ENCODE peak calls at places on chromosomes 2 and 18, in ten cellular contexts. One of them, this sample, is unnamed.

GRCh38 chr2:133158024-133158423 is 410.2 kb downstream of the NCKAP5 start:
- DNase-seq in GM23248: no peak
- DNase-seq in astrocyte: no peak
- DNase-seq in IMR-90: no peak
- DNase-seq in endothelial cell of umbilical vein: no peak
- DNase-seq in mammary epithelial cell: no peak
- DNase-seq in colonic mucosa: no peak
- DNase-seq in PC-3: no peak
- DNase-seq in neuronal stem cell: no peak
- DNase-seq in NT2/D1: no peak
- DNase-seq in this sample: no peak

GRCh38 chr18:984004-984403 is 79.3 kb downstream of the ADCYAP1 start:
- DNase-seq in GM23248: no peak
- DNase-seq in astrocyte: peak
- DNase-seq in IMR-90: no peak
- DNase-seq in endothelial cell of umbilical vein: no peak
- DNase-seq in mammary epithelial cell: no peak
- DNase-seq in colonic mucosa: no peak
- DNase-seq in PC-3: no peak
- DNase-seq in neuronal stem cell: no peak
- DNase-seq in NT2/D1: no peak
- DNase-seq in this sample: no peak

GRCh38 chr18:77062518-77063003 is 70.0 kb downstream of the MBP start:
- DNase-seq in GM23248: no peak
- DNase-seq in astrocyte: peak
- DNase-seq in IMR-90: peak
- DNase-seq in endothelial cell of umbilical vein: no peak
- DNase-seq in mammary epithelial cell: no peak
- DNase-seq in colonic mucosa: no peak
- DNase-seq in PC-3: no peak
- DNase-seq in neuronal stem cell: no peak
- DNase-seq in NT2/D1: no peak
- DNase-seq in this sample: peak

GRCh38 chr2:16014041-16014787 is 73.9 kb downstream of the MYCN start:
- DNase-seq in GM23248: no peak
- DNase-seq in astrocyte: no peak
- DNase-seq in IMR-90: no peak
- DNase-seq in endothelial cell of umbilical vein: no peak
- DNase-seq in mammary epithelial cell: no peak
- DNase-seq in colonic mucosa: peak
- DNase-seq in PC-3: no peak
- DNase-seq in neuronal stem cell: no peak
- DNase-seq in NT2/D1: no peak
- DNase-seq in this sample: no peak

GRCh38 chr2:27191107-27191829 is 20.6 kb upstream of the ATRAID start:
- DNase-seq in GM23248: peak
- DNase-seq in astrocyte: no peak
- DNase-seq in IMR-90: peak
- DNase-seq in endothelial cell of umbilical vein: peak
- DNase-seq in mammary epithelial cell: peak
- DNase-seq in colonic mucosa: peak
- DNase-seq in PC-3: peak
- DNase-seq in neuronal stem cell: peak
- DNase-seq in NT2/D1: peak
- DNase-seq in this sample: peak

GRCh38 chr2:15610430-15610952 is 18.8 kb downstream of the DDX1 start:
- DNase-seq in GM23248: no peak
- DNase-seq in astrocyte: no peak
- DNase-seq in IMR-90: no peak
- DNase-seq in endothelial cell of umbilical vein: no peak
- DNase-seq in mammary epithelial cell: no peak
- DNase-seq in colonic mucosa: no peak
- DNase-seq in PC-3: no peak
- DNase-seq in neuronal stem cell: no peak
- DNase-seq in NT2/D1: no peak
- DNase-seq in this sample: no peak

GRCh38 chr2:54704688-54705605 is 18.5 kb upstream of the EML6 start:
- DNase-seq in GM23248: peak
- DNase-seq in astrocyte: peak
- DNase-seq in IMR-90: peak
- DNase-seq in endothelial cell of umbilical vein: peak
- DNase-seq in mammary epithelial cell: peak
- DNase-seq in colonic mucosa: no peak
- DNase-seq in PC-3: peak
- DNase-seq in neuronal stem cell: no peak
- DNase-seq in NT2/D1: no peak
- DNase-seq in this sample: peak

GRCh38 chr18:23154823-23155517 is 19.7 kb downstream of the CABLES1 start:
- DNase-seq in GM23248: peak
- DNase-seq in astrocyte: no peak
- DNase-seq in IMR-90: no peak
- DNase-seq in endothelial cell of umbilical vein: no peak
- DNase-seq in mammary epithelial cell: no peak
- DNase-seq in colonic mucosa: no peak
- DNase-seq in PC-3: peak
- DNase-seq in neuronal stem cell: no peak
- DNase-seq in NT2/D1: no peak
- DNase-seq in this sample: no peak

GRCh38 chr2:173117678-173118077 is 42.0 kb downstream of the MAP3K20 start:
- DNase-seq in GM23248: no peak
- DNase-seq in astrocyte: no peak
- DNase-seq in IMR-90: no peak
- DNase-seq in endothelial cell of umbilical vein: no peak
- DNase-seq in mammary epithelial cell: no peak
- DNase-seq in colonic mucosa: no peak
- DNase-seq in PC-3: no peak
- DNase-seq in neuronal stem cell: no peak
- DNase-seq in NT2/D1: no peak
- DNase-seq in this sample: peak

DNA sequence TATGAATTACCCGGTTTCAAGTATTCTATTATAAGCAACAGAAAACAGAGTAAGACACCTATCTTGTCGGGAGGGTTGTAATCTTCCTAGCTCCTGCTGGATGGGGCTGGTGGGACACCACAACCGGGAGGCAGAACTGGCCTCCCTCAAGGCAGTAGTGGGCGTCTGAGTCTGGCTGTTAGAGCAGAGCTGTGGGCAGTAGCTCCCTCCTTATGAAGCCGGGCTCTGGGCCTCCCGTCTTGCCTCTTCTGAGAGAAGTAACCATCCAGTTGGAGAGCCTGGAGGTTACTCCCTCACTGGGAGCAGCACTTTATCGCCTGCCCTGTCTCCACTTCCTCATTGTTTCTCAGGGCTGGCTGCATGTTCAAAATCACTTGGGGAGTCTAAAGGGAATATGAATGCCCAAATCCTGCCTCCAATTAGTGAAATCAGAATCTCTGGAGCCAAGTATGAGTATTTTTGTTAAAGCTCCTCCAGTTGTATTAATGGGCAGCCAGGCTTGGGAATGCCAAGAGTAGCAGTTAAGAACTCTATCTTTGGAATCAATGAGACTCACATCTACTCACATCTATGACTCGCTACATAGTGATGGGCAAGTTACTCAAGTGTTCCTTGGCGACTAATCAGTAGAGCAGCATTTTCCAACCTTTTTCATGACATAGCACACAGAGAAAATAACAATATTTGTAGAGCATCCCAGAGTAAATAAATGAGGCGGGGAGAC is 27.3 kb upstream of the NRP2 start:
- DNase-seq in GM23248: peak
- DNase-seq in astrocyte: peak
- DNase-seq in IMR-90: peak
- DNase-seq in endothelial cell of umbilical vein: no peak
- DNase-seq in mammary epithelial cell: peak
- DNase-seq in colonic mucosa: no peak
- DNase-seq in PC-3: peak
- DNase-seq in neuronal stem cell: no peak
- DNase-seq in NT2/D1: no peak
- DNase-seq in this sample: peak
- H3K9ac ChIP-seq in GM23248: peak
- H3K9ac ChIP-seq in astrocyte: no peak
- H3K9ac ChIP-seq in IMR-90: no peak
- H3K9ac ChIP-seq in endothelial cell of umbilical vein: no peak
- H3K9ac ChIP-seq in mammary epithelial cell: no peak
- H3K9ac ChIP-seq in colonic mucosa: no peak
- H3K9ac ChIP-seq in PC-3: no peak
- H3K9ac ChIP-seq in neuronal stem cell: no peak
- H3K9ac ChIP-seq in NT2/D1: no peak
- H3K9ac ChIP-seq in this sample: no peak

GRCh38 chr2:175170679-175171304 is 2.8 kb upstream of the ATF2 start:
- DNase-seq in GM23248: no peak
- DNase-seq in astrocyte: no peak
- DNase-seq in IMR-90: no peak
- DNase-seq in endothelial cell of umbilical vein: no peak
- DNase-seq in mammary epithelial cell: no peak
- DNase-seq in colonic mucosa: no peak
- DNase-seq in PC-3: no peak
- DNase-seq in neuronal stem cell: no peak
- DNase-seq in NT2/D1: no peak
- DNase-seq in this sample: no peak

GRCh38 chr2:175167076-175167791 is 769 bp downstream of the ATF2 start:
- DNase-seq in GM23248: peak
- DNase-seq in astrocyte: peak
- DNase-seq in IMR-90: no peak
- DNase-seq in endothelial cell of umbilical vein: peak
- DNase-seq in mammary epithelial cell: peak
- DNase-seq in colonic mucosa: peak
- DNase-seq in PC-3: no peak
- DNase-seq in neuronal stem cell: no peak
- DNase-seq in NT2/D1: peak
- DNase-seq in this sample: peak

GRCh38 chr2:175167792-175168563 is at the start of gene ATF2:
- DNase-seq in GM23248: peak
- DNase-seq in astrocyte: peak
- DNase-seq in IMR-90: peak
- DNase-seq in endothelial cell of umbilical vein: peak
- DNase-seq in mammary epithelial cell: peak
- DNase-seq in colonic mucosa: peak
- DNase-seq in PC-3: peak
- DNase-seq in neuronal stem cell: peak
- DNase-seq in NT2/D1: peak
- DNase-seq in this sample: peak

GRCh38 chr2:175168564-175168945 is 552 bp upstream of the ATF2 start:
- DNase-seq in GM23248: no peak
- DNase-seq in astrocyte: no peak
- DNase-seq in IMR-90: no peak
- DNase-seq in endothelial cell of umbilical vein: no peak
- DNase-seq in mammary epithelial cell: no peak
- DNase-seq in colonic mucosa: no peak
- DNase-seq in PC-3: no peak
- DNase-seq in neuronal stem cell: no peak
- DNase-seq in NT2/D1: no peak
- DNase-seq in this sample: no peak

GRCh38 chr2:175169191-175169590 is 1.2 kb upstream of the ATF2 start:
- DNase-seq in GM23248: peak
- DNase-seq in astrocyte: no peak
- DNase-seq in IMR-90: no peak
- DNase-seq in endothelial cell of umbilical vein: no peak
- DNase-seq in mammary epithelial cell: no peak
- DNase-seq in colonic mucosa: no peak
- DNase-seq in PC-3: no peak
- DNase-seq in neuronal stem cell: no peak
- DNase-seq in NT2/D1: no peak
- DNase-seq in this sample: no peak
- H3K4me3 ChIP-seq in GM23248: peak
- H3K4me3 ChIP-seq in astrocyte: peak
- H3K4me3 ChIP-seq in IMR-90: no peak
- H3K4me3 ChIP-seq in endothelial cell of umbilical vein: no peak
- H3K4me3 ChIP-seq in mammary epithelial cell: peak
- H3K4me3 ChIP-seq in colonic mucosa: no peak
- H3K4me3 ChIP-seq in PC-3: peak
- H3K4me3 ChIP-seq in neuronal stem cell: no peak
- H3K4me3 ChIP-seq in NT2/D1: peak
- H3K4me3 ChIP-seq in this sample: peak

DNA sequence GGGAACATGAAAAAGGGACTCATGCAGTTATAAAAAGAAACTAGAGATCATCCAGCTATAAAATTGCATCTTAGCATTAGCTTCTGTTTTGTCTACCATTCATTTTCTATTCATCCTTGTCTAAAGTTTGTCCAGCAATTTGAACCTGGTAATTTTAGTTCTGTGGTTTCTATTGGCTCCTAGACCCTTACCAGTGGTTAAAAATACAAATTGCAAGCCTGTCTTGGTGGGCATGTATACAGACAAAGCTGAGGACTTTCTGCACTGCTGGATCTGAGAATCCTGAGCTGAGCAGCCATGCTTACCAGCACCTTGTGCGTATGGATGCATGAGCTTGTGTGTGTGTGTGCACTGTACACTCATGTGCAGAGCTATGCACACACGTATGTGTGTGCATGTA is 144.9 kb downstream of the FAM210A start:
- DNase-seq in GM23248: no peak
- DNase-seq in astrocyte: no peak
- DNase-seq in IMR-90: no peak
- DNase-seq in endothelial cell of umbilical vein: no peak
- DNase-seq in mammary epithelial cell: no peak
- DNase-seq in colonic mucosa: no peak
- DNase-seq in PC-3: no peak
- DNase-seq in neuronal stem cell: no peak
- DNase-seq in NT2/D1: no peak
- DNase-seq in this sample: no peak
- H3K9ac ChIP-seq in GM23248: no peak
- H3K9ac ChIP-seq in astrocyte: no peak
- H3K9ac ChIP-seq in IMR-90: no peak
- H3K9ac ChIP-seq in endothelial cell of umbilical vein: no peak
- H3K9ac ChIP-seq in mammary epithelial cell: no peak
- H3K9ac ChIP-seq in colonic mucosa: no peak
- H3K9ac ChIP-seq in PC-3: no peak
- H3K9ac ChIP-seq in neuronal stem cell: no peak
- H3K9ac ChIP-seq in NT2/D1: no peak
- H3K9ac ChIP-seq in this sample: no peak

GRCh38 chr2:221551864-221552263 is 20.2 kb downstream of the EPHA4 start:
- DNase-seq in GM23248: no peak
- DNase-seq in astrocyte: no peak
- DNase-seq in IMR-90: no peak
- DNase-seq in endothelial cell of umbilical vein: no peak
- DNase-seq in mammary epithelial cell: no peak
- DNase-seq in colonic mucosa: no peak
- DNase-seq in PC-3: no peak
- DNase-seq in neuronal stem cell: no peak
- DNase-seq in NT2/D1: no peak
- DNase-seq in this sample: no peak

GRCh38 chr2:221555511-221555845 is 16.6 kb downstream of the EPHA4 start:
- DNase-seq in GM23248: no peak
- DNase-seq in astrocyte: no peak
- DNase-seq in IMR-90: no peak
- DNase-seq in endothelial cell of umbilical vein: no peak
- DNase-seq in mammary epithelial cell: no peak
- DNase-seq in colonic mucosa: no peak
- DNase-seq in PC-3: no peak
- DNase-seq in neuronal stem cell: no peak
- DNase-seq in NT2/D1: no peak
- DNase-seq in this sample: no peak

GRCh38 chr2:221553333-221553732 is 18.8 kb downstream of the EPHA4 start:
- DNase-seq in GM23248: no peak
- DNase-seq in astrocyte: no peak
- DNase-seq in IMR-90: no peak
- DNase-seq in endothelial cell of umbilical vein: no peak
- DNase-seq in mammary epithelial cell: no peak
- DNase-seq in colonic mucosa: no peak
- DNase-seq in PC-3: no peak
- DNase-seq in neuronal stem cell: peak
- DNase-seq in NT2/D1: no peak
- DNase-seq in this sample: no peak

GRCh38 chr2:221552282-221552681 is 19.8 kb downstream of the EPHA4 start:
- DNase-seq in GM23248: no peak
- DNase-seq in astrocyte: no peak
- DNase-seq in IMR-90: no peak
- DNase-seq in endothelial cell of umbilical vein: no peak
- DNase-seq in mammary epithelial cell: no peak
- DNase-seq in colonic mucosa: no peak
- DNase-seq in PC-3: no peak
- DNase-seq in neuronal stem cell: no peak
- DNase-seq in NT2/D1: no peak
- DNase-seq in this sample: no peak

GRCh38 chr2:221554769-221555510 is 17.2 kb downstream of the EPHA4 start:
- DNase-seq in GM23248: peak
- DNase-seq in astrocyte: peak
- DNase-seq in IMR-90: peak
- DNase-seq in endothelial cell of umbilical vein: no peak
- DNase-seq in mammary epithelial cell: no peak
- DNase-seq in colonic mucosa: no peak
- DNase-seq in PC-3: no peak
- DNase-seq in neuronal stem cell: peak
- DNase-seq in NT2/D1: peak
- DNase-seq in this sample: peak
- H3K4me3 ChIP-seq in GM23248: no peak
- H3K4me3 ChIP-seq in astrocyte: no peak
- H3K4me3 ChIP-seq in IMR-90: no peak
- H3K4me3 ChIP-seq in endothelial cell of umbilical vein: no peak
- H3K4me3 ChIP-seq in mammary epithelial cell: no peak
- H3K4me3 ChIP-seq in colonic mucosa: no peak
- H3K4me3 ChIP-seq in PC-3: no peak
- H3K4me3 ChIP-seq in neuronal stem cell: no peak
- H3K4me3 ChIP-seq in NT2/D1: no peak
- H3K4me3 ChIP-seq in this sample: no peak

This sample was measured in fibroblast of lung.